ENCODE peak calls at places on chromosomes 11 and 22, in four cellular contexts. One of them, this sample, is unnamed.

GRCh38 chr11:73001615-73002014 is 140.5 kb downstream of the FCHSD2 start:
- DNase-seq in K562: no peak
- DNase-seq in WTC11: no peak
- DNase-seq in HepG2: no peak
- DNase-seq in this sample: no peak

GRCh38 chr11:8268530-8269461 is 5.1 kb upstream of the LMO1 start:
- DNase-seq in WTC11: peak; percentile 50
- DNase-seq in HepG2: no peak
- DNase-seq in K562: no peak
- DNase-seq in this sample: peak; percentile 46

GRCh38 chr11:1048375-1049070 is 12.0 kb upstream of the MUC6 start:
- DNase-seq in WTC11: peak; percentile 30
- DNase-seq in K562: no peak
- DNase-seq in HepG2: no peak
- DNase-seq in this sample: no peak

GRCh38 chr11:103892603-103893002 is 143.8 kb upstream of the DDI1 start:
- DNase-seq in WTC11: no peak
- DNase-seq in HepG2: no peak
- DNase-seq in K562: no peak
- DNase-seq in this sample: no peak

GRCh38 chr11:63146586-63146985 is 2.6 kb upstream of the SLC22A24 start:
- DNase-seq in WTC11: no peak
- DNase-seq in HepG2: no peak
- DNase-seq in K562: no peak
- DNase-seq in this sample: no peak

GRCh38 chr11:83656931-83657330 is 370.8 kb upstream of the CCDC90B start:
- DNase-seq in HepG2: no peak
- DNase-seq in WTC11: no peak
- DNase-seq in K562: no peak
- DNase-seq in this sample: no peak

GRCh38 chr11:2102132-2102882 is 36.9 kb downstream of the IGF2 start:
- DNase-seq in K562: no peak
- DNase-seq in WTC11: no peak
- DNase-seq in HepG2: peak; percentile 71
- DNase-seq in this sample: no peak

GRCh38 chr11:58921778-58922390 is 17.4 kb upstream of the GLYATL1 start:
- DNase-seq in WTC11: no peak
- DNase-seq in K562: no peak
- DNase-seq in HepG2: no peak
- DNase-seq in this sample: no peak

GRCh38 chr11:99020324-99021225 is at the start of gene CNTN5:
- DNase-seq in K562: peak; percentile 61
- DNase-seq in HepG2: peak; percentile 22
- DNase-seq in WTC11: peak; percentile 68
- DNase-seq in this sample: peak; percentile 10

GRCh38 chr11:102341844-102342318 is 5.1 kb upstream of the BIRC2 start:
- DNase-seq in HepG2: peak; percentile 78
- DNase-seq in K562: peak; percentile 96
- DNase-seq in WTC11: peak; percentile 79
- DNase-seq in this sample: peak; percentile 67

GRCh38 chr11:32374261-32374711 is 61.1 kb downstream of the WT1 start:
- DNase-seq in HepG2: peak; percentile 62
- DNase-seq in K562: peak; percentile 89
- DNase-seq in WTC11: peak; percentile 86
- DNase-seq in this sample: peak; percentile 46
- TF ChIP-seq ELF4 in HepG2: no peak
- TF ChIP-seq ELF4 in K562: peak; percentile 51
- TF ChIP-seq ELF4 in WTC11: no peak
- TF ChIP-seq ELF4 in this sample: no peak

GRCh38 chr11:10731064-10731680 is 19.9 kb upstream of the CTR9 start:
- DNase-seq in K562: no peak
- DNase-seq in WTC11: no peak
- DNase-seq in HepG2: no peak
- DNase-seq in this sample: no peak

GRCh38 chr11:10727259-10727851 is 23.7 kb upstream of the CTR9 start:
- DNase-seq in WTC11: no peak
- DNase-seq in HepG2: no peak
- DNase-seq in K562: no peak
- DNase-seq in this sample: no peak

GRCh38 chr11:10728154-10728553 is 22.9 kb upstream of the CTR9 start:
- DNase-seq in HepG2: no peak
- DNase-seq in K562: no peak
- DNase-seq in WTC11: no peak
- DNase-seq in this sample: no peak

GRCh38 chr11:10730151-10730550 is 20.9 kb upstream of the CTR9 start:
- DNase-seq in HepG2: no peak
- DNase-seq in WTC11: no peak
- DNase-seq in K562: no peak
- DNase-seq in this sample: no peak

GRCh38 chr11:10728779-10729472 is 22.1 kb upstream of the CTR9 start:
- DNase-seq in HepG2: no peak
- DNase-seq in K562: no peak
- DNase-seq in WTC11: peak; percentile 67
- DNase-seq in this sample: no peak
- TF ChIP-seq ELF4 in HepG2: no peak
- TF ChIP-seq ELF4 in K562: no peak
- TF ChIP-seq ELF4 in WTC11: no peak
- TF ChIP-seq ELF4 in this sample: no peak

GRCh38 chr22:46073683-46074504 is 76.4 kb upstream of the PPARA start:
- DNase-seq in WTC11: peak; percentile 8
- DNase-seq in K562: no peak
- DNase-seq in HepG2: no peak
- DNase-seq in this sample: no peak
- TF ChIP-seq ELF4 in WTC11: no peak
- TF ChIP-seq ELF4 in K562: no peak
- TF ChIP-seq ELF4 in HepG2: no peak
- TF ChIP-seq ELF4 in this sample: no peak

GRCh38 chr22:44549701-44550100 is 51.7 kb upstream of the RTL6 start:
- DNase-seq in WTC11: no peak
- DNase-seq in HepG2: no peak
- DNase-seq in K562: no peak
- DNase-seq in this sample: no peak
- TF ChIP-seq ELF4 in WTC11: no peak
- TF ChIP-seq ELF4 in HepG2: no peak
- TF ChIP-seq ELF4 in K562: no peak
- TF ChIP-seq ELF4 in this sample: no peak

GRCh38 chr11:79441159-79441875 is 487 bp upstream of the TENM4 start:
- DNase-seq in HepG2: no peak
- DNase-seq in WTC11: no peak
- DNase-seq in K562: no peak
- DNase-seq in this sample: no peak
- TF ChIP-seq ELF4 in HepG2: no peak
- TF ChIP-seq ELF4 in WTC11: no peak
- TF ChIP-seq ELF4 in K562: no peak
- TF ChIP-seq ELF4 in this sample: no peak

DNA sequence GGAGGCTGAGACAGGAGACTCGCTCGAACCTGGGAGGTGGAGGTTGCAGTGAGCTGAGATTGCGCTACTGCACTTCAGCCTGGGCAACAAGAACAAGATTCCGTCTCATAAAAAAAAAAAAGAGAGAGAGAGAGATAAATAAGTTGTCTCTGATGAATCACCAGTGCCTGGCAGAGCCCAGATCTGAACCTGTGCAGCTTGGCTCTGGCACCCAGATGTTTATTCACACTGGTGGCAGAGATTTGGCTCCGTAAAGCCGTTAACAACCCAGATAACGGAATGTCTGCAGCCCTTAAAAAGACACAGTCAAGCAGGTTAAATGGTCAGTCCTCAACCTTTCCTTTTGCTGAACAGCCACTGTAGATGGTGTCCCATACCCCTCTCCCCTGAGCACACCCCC is 33.5 kb upstream of the RTL6 start:
- DNase-seq in HepG2: no peak
- DNase-seq in WTC11: no peak
- DNase-seq in K562: no peak
- DNase-seq in this sample: no peak
- TF ChIP-seq ELF4 in HepG2: no peak
- TF ChIP-seq ELF4 in WTC11: no peak
- TF ChIP-seq ELF4 in K562: no peak
- TF ChIP-seq ELF4 in this sample: no peak

GRCh38 chr22:30033891-30034290 is 46.4 kb upstream of the HORMAD2 start:
- DNase-seq in WTC11: no peak
- DNase-seq in K562: no peak
- DNase-seq in HepG2: no peak
- DNase-seq in this sample: no peak
- TF ChIP-seq ELF4 in WTC11: no peak
- TF ChIP-seq ELF4 in K562: no peak
- TF ChIP-seq ELF4 in HepG2: no peak
- TF ChIP-seq ELF4 in this sample: no peak

GRCh38 chr22:27972732-27973698 is 54.0 kb upstream of the PITPNB start:
- DNase-seq in K562: no peak
- DNase-seq in WTC11: no peak
- DNase-seq in HepG2: no peak
- DNase-seq in this sample: no peak

GRCh38 chr22:27970596-27971220 is 51.7 kb upstream of the PITPNB start:
- DNase-seq in WTC11: no peak
- DNase-seq in HepG2: no peak
- DNase-seq in K562: no peak
- DNase-seq in this sample: no peak

GRCh38 chr22:27975381-27976013 is 56.4 kb upstream of the PITPNB start:
- DNase-seq in WTC11: no peak
- DNase-seq in K562: no peak
- DNase-seq in HepG2: no peak
- DNase-seq in this sample: no peak

GRCh38 chr22:27973851-27974250 is 54.8 kb upstream of the PITPNB start:
- DNase-seq in HepG2: no peak
- DNase-seq in WTC11: no peak
- DNase-seq in K562: no peak
- DNase-seq in this sample: no peak

DNA sequence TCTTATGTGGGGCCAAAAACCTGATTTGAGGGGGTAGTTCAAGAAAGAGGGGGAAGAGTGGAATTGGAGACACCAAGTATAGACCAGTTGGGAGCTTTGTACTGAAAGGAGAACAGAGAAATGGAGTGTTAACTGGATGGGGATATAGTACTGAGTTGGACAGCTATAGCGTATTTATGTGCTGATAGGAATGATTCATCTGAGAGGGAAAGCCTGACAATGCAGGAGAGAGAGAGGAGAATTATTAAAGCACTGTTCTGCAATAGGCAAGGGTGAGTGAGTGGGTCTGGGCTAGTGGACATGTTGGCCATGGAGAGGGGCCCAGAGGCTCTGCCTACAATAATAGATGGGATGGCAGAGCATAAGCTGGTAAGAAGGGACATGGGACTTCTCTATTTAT is 52.9 kb upstream of the PITPNB start:
- DNase-seq in K562: no peak
- DNase-seq in WTC11: no peak
- DNase-seq in HepG2: no peak
- DNase-seq in this sample: no peak
- TF ChIP-seq ELF4 in K562: no peak
- TF ChIP-seq ELF4 in WTC11: no peak
- TF ChIP-seq ELF4 in HepG2: no peak
- TF ChIP-seq ELF4 in this sample: no peak

DNA sequence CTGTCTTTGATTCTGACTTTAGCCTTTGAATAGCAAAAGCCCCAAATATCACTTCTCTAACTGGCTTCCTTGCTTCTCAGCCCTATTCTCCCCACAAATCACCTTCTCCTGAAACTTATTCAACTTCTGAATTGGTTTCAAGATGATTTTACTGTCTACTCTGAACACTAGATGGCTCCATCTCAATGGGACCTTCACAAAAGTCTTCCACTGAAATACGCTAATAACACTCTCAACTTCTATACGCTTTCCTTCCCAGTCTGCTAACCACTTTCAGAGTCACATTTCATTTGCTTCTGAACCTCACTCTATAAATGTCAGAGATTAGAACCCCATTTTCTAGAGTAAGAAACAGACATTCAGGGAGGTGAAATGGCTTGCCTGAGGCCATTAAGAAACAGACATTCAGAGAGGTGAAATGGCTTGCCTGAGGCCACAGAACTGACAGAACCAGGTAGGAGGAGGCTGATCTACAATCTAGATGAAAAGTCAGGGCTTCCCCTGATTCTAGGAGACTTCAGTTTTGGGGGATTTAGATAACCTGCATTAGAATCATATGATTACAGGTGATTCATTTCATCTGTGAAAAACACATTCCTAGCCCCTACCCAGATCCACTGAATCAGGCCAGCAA is 20.6 kb downstream of the MORC2 start:
- DNase-seq in K562: peak; percentile 19
- DNase-seq in WTC11: no peak
- DNase-seq in HepG2: peak; percentile 26
- DNase-seq in this sample: peak; percentile 30
- TF ChIP-seq ELF4 in K562: no peak
- TF ChIP-seq ELF4 in WTC11: no peak
- TF ChIP-seq ELF4 in HepG2: no peak
- TF ChIP-seq ELF4 in this sample: no peak

This sample was measured in HEK293T.